ENCODE peak calls at places on chromosomes 2 and 18, in eight cellular contexts. T is CD8-positive, alpha-beta memory T cell; F is mammary epithelial cell; X is GM23338; I is neuronal stem cell; A is keratinocyte; P is breast epithelium; J is CD8-positive, alpha-beta T cell. W is an unnamed sample.
A peak's percentile ranks its signal among the peaks of the same experiment; 100 is the strongest.

GRCh38 chr18:75207298-75208054 is 1.5 kb downstream of the PTGR3 start:
- DNase-seq in P (no peak), F (peak; percentile 40), J (no peak), X (no peak), T (no peak), A (no peak), I (peak; percentile 18), W (no peak)

GRCh38 chr2:30688956-30689401 is 118.3 kb downstream of the CAPN13 start:
- DNase-seq in P (no peak), X (no peak), J (no peak), T (no peak), A (no peak), I (no peak), F (no peak), W (no peak)

GRCh38 chr2:31810200-31810917 is 200.4 kb downstream of the MEMO1 start:
- DNase-seq in T (no peak), J (no peak), A (no peak), P (no peak), X (no peak), F (no peak), I (no peak), W (no peak)

GRCh38 chr2:222318712-222319575 is 20.1 kb upstream of the PAX3 start:
- DNase-seq in A (no peak), I (peak; percentile 43), T (no peak), F (no peak), P (no peak), J (no peak), X (peak; percentile 54), W (no peak)

GRCh38 chr2:191486584-191487320 is 191.2 kb upstream of the NABP1 start:
- DNase-seq in P (no peak), A (peak; percentile 66), J (no peak), X (no peak), I (no peak), F (peak; percentile 98), T (no peak), W (no peak)

GRCh38 chr2:143684731-143685364 is 555.6 kb downstream of the ARHGAP15 start:
- DNase-seq in P (no peak), I (no peak), A (no peak), F (no peak), J (no peak), T (no peak), X (no peak), W (no peak)

GRCh38 chr2:79832540-79833234 is 319.8 kb downstream of the CTNNA2 start:
- DNase-seq in P (no peak), J (no peak), A (no peak), F (no peak), X (peak; percentile 80), T (no peak), I (peak; percentile 33), W (no peak)

GRCh38 chr2:155714983-155715382 is 617.5 kb downstream of the NR4A2 start:
- DNase-seq in P (no peak), F (no peak), T (no peak), J (no peak), A (no peak), I (no peak), X (no peak), W (no peak)

DNA sequence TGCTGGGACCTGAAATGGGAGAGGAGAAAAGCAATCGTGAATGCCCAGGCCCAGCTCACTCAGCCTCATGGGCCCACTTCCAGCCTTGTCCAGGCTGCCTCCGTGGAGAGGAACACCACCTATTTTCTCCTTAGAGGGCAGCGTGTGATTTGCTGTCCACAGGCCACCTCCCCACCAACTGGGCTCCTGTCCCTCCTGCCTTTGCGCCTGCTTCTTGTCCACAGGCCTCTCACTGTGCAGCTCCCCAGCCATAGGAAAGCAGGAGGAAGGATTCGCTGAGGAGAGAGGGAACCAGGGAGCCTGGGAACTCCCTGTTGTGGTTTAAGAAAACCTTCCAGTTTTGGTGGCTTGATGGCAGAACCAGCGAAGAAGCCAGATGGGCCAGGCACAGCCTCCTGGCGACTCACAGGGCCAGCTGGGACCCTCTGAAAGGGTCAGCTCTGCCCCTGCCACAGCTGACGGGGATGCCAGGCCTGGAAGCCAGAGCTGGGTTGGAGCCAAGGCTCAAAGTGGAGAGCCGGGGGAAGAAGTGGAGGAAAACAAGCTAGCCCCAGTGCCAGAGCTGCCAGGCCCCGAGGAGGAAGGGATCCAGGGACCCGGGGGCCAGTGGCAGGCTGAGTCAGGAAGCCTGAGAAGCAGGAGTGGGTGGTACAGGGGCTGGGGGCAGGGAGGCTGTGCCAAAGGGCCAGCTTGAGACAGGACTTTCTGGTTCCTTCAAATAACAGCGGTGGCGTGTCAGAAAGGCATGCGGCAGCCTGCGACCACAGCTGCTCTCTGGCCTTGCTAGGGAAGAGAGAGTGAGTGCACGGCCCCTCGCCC is 9.9 kb downstream of the TMBIM1 start:
- DNase-seq in P (peak; percentile 85), I (no peak), A (no peak), J (no peak), F (peak; percentile 87), X (peak; percentile 14), T (no peak), W (no peak)
- H3K4me1 ChIP-seq in P (peaks cover 17% of the 10 kb centered on the region), I (peaks cover 3% of the 10 kb centered on the region), A (peaks cover 51% of the 10 kb centered on the region), J (peaks cover 53% of the 10 kb centered on the region), F (peaks cover 53% of the 10 kb centered on the region), X (peaks cover 10% of the 10 kb centered on the region), T (peaks cover 45% of the 10 kb centered on the region), W (peaks cover 81% of the 10 kb centered on the region)

DNA sequence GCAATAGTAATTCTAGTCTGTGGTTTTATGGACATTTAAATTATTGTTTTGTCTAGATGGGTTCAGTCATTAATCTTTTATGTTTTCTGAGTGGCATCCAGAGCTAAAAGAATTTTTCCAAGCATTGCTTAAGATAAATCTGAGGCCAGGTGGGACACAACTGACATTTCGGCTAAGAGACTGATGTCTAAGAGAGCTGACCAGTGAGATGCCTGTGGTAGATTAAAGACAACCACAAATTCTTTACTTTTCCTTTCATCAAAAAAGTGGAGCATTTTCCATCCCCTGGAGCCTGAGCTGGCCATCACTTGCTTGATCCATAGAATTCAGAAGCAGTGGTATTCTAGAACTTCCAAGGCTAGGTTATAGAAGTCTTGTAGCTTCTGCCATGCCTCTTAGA is 182.2 kb downstream of the NRP2 start:
- DNase-seq in J (no peak), T (no peak), A (no peak), I (no peak), F (no peak), X (no peak), P (no peak), W (no peak)
- H3K4me1 ChIP-seq in J (no peaks in the 10 kb centered on the region), T (no peaks in the 10 kb centered on the region), A (peaks cover 7% of the 10 kb centered on the region), I (no peaks in the 10 kb centered on the region), F (peaks cover 17% of the 10 kb centered on the region), X (no peaks in the 10 kb centered on the region), P (no peaks in the 10 kb centered on the region), W (peaks cover 14% of the 10 kb centered on the region)

GRCh38 chr2:83368461-83368860 is 1090.6 kb downstream of the SUCLG1 start:
- DNase-seq in T (no peak), P (no peak), X (no peak), F (no peak), I (no peak), A (no peak), J (no peak), W (no peak)
- H3K4me1 ChIP-seq in T (no peaks in the 10 kb centered on the region), P (no peaks in the 10 kb centered on the region), X (no peaks in the 10 kb centered on the region), F (no peaks in the 10 kb centered on the region), I (no peaks in the 10 kb centered on the region), A (no peaks in the 10 kb centered on the region), J (no peaks in the 10 kb centered on the region), W (no peaks in the 10 kb centered on the region)

GRCh38 chr18:23136326-23137092 is 1.2 kb downstream of the CABLES1 start:
- DNase-seq in P (peak; percentile 65), T (no peak), I (peak; percentile 23), J (no peak), X (peak; percentile 56), F (peak; percentile 40), A (no peak), W (peak; percentile 89)

GRCh38 chr18:23135679-23136325 is 517 bp downstream of the CABLES1 start:
- DNase-seq in X (peak; percentile 45), I (peak; percentile 30), A (no peak), P (peak; percentile 44), T (no peak), F (no peak), J (no peak), W (no peak)

GRCh38 chr18:23137788-23138216 is 2.5 kb downstream of the CABLES1 start:
- DNase-seq in I (no peak), F (no peak), P (no peak), T (no peak), X (no peak), J (no peak), A (no peak), W (no peak)

GRCh38 chr18:23137093-23137640 is 1.9 kb downstream of the CABLES1 start:
- DNase-seq in J (no peak), A (no peak), P (no peak), X (peak; percentile 54), T (no peak), F (no peak), I (peak; percentile 21), W (no peak)

DNA sequence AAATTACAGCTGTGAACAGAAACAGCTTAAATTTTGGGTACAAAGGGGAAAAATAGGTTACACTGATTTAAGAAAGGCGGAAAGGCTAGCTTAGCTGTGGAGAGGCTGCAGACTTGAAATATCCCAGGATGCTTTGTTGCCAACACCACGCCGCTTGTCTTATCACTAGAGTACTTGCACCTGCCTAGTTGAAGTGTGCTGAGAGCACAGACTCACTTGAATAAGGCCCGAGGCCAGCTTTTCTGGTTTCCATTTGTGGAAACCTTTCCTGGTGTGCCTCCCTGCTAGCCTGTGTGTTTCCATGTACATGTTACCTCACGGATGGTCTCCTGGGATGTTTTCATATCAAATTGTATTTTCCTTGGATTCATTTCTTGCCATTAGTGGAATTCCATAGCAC is 3.2 kb downstream of the CABLES1 start:
- DNase-seq in I (no peak), P (peak; percentile 28), X (no peak), T (no peak), A (no peak), J (no peak), F (no peak), W (no peak)
- H3K4me1 ChIP-seq in I (peaks cover 27% of the 10 kb centered on the region), P (peaks cover 8% of the 10 kb centered on the region), X (peaks cover 34% of the 10 kb centered on the region), T (peaks cover 8% of the 10 kb centered on the region), A (peaks cover 40% of the 10 kb centered on the region), J (peaks cover 11% of the 10 kb centered on the region), F (peaks cover 44% of the 10 kb centered on the region), W (peaks cover 75% of the 10 kb centered on the region)

DNA sequence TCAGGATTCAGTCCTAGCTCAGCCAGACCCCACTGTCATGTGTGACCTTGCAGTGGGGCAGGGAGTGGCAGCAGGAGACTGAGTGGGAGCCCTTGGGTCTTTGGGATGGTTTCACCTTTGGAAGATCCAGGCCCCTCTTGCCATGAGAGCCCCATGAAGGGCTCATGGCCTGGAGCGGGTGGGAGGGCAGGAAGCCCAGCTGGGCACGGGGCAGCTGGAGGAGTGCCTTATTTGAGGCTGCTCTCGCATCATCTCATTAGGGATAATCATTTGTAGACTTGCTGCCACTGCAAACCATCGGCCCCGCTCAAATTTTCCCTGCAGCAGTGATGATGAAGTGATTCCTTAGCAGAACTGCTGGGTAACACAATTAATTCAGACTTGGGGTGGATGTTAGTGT is 73.9 kb downstream of the TGOLN2 start:
- DNase-seq in X (no peak), P (no peak), T (no peak), I (no peak), A (no peak), J (no peak), F (no peak), W (no peak)
- H3K4me1 ChIP-seq in X (peaks cover 94% of the 10 kb centered on the region), P (peaks cover 39% of the 10 kb centered on the region), T (no peaks in the 10 kb centered on the region), I (peaks cover 50% of the 10 kb centered on the region), A (peaks cover 21% of the 10 kb centered on the region), J (no peaks in the 10 kb centered on the region), F (peaks cover 48% of the 10 kb centered on the region), W (peaks cover 60% of the 10 kb centered on the region)

GRCh38 chr2:217980591-217980990 is 22.2 kb downstream of the TNS1 start:
- DNase-seq in T (no peak), I (no peak), A (no peak), F (no peak), J (no peak), X (no peak), P (no peak), W (peak; percentile 63)
- H3K4me1 ChIP-seq in T (no peaks in the 10 kb centered on the region), I (no peaks in the 10 kb centered on the region), A (no peaks in the 10 kb centered on the region), F (peaks cover 3% of the 10 kb centered on the region), J (no peaks in the 10 kb centered on the region), X (peaks cover 15% of the 10 kb centered on the region), P (peaks cover 17% of the 10 kb centered on the region), W (peaks cover 41% of the 10 kb centered on the region)